ENCODE peak calls at places on chromosomes 6 and 20, in six cellular contexts. N is stomach; W is CD4-positive, alpha-beta T cell; E is IMR-90; S is psoas muscle; A is sigmoid colon. H is an unnamed sample.

GRCh38 chr6:33163540-33163939 is 28.7 kb downstream of the COL11A2 start:
- DNase-seq in N (no peak), W (no peak), E (no peak), S (no peak), A (no peak), H (no peak)

GRCh38 chr6:135883045-135883444 is 31.5 kb downstream of the PDE7B start:
- DNase-seq in N (no peak), W (no peak), E (peak; percentile 49), S (no peak), A (no peak), H (no peak)

GRCh38 chr6:27066802-27067201 is 180.7 kb upstream of the PRSS16 start:
- DNase-seq in N (no peak), W (no peak), E (no peak), S (no peak), A (no peak), H (no peak)

GRCh38 chr6:158031445-158032353 is 50.0 kb downstream of the SYNJ2 start:
- DNase-seq in N (peak; percentile 55), W (no peak), E (peak; percentile 89), S (peak; percentile 84), A (peak; percentile 74), H (peak; percentile 82)

GRCh38 chr20:63856111-63856511 is 5.2 kb upstream of the ABHD16B start:
- DNase-seq in N (no peak), W (no peak), E (no peak), S (no peak), A (no peak), H (no peak)

GRCh38 chr6:130587778-130588520 is 222.1 kb downstream of the TMEM200A start:
- DNase-seq in N (no peak), W (no peak), E (peak; percentile 91), S (no peak), A (no peak), H (no peak)

GRCh38 chr20:53829706-53830521 is 236.3 kb upstream of the ZNF217 start:
- DNase-seq in N (no peak), W (no peak), E (peak; percentile 51), S (no peak), A (no peak), H (no peak)

GRCh38 chr6:6861346-6861745 is 246.4 kb upstream of the RREB1 start:
- DNase-seq in N (no peak), W (no peak), E (no peak), S (no peak), A (no peak), H (no peak)

GRCh38 chr20:46501961-46502360 is 11.4 kb downstream of the ZNF334 start:
- DNase-seq in N (no peak), W (no peak), E (no peak), S (no peak), A (no peak), H (no peak)

GRCh38 chr20:9903048-9903651 is 64.3 kb upstream of the PAK5 start:
- DNase-seq in N (no peak), W (no peak), E (no peak), S (no peak), A (no peak), H (no peak)

GRCh38 chr6:54525731-54526130 is 217.5 kb downstream of the TINAG start:
- DNase-seq in N (no peak), W (no peak), E (peak; percentile 26), S (no peak), A (no peak), H (no peak)

GRCh38 chr20:58650181-58650775 is 805 bp upstream of the STX16 start:
- DNase-seq in N (no peak), W (peak; percentile 39), E (no peak), S (no peak), A (peak; percentile 63), H (peak; percentile 64)

GRCh38 chr6:21885532-21886089 is 292.1 kb downstream of the SOX4 start:
- DNase-seq in N (peak; percentile 60), W (no peak), E (peak; percentile 85), S (peak; percentile 66), A (peak; percentile 74), H (no peak)

GRCh38 chr6:124200661-124201060 is 397.0 kb downstream of the NKAIN2 start:
- DNase-seq in N (no peak), W (no peak), E (no peak), S (no peak), A (no peak), H (no peak)

GRCh38 chr20:584375-585301 is 25.5 kb downstream of the TCF15 start:
- DNase-seq in N (no peak), W (no peak), E (no peak), S (no peak), A (peak; percentile 19), H (no peak)

GRCh38 chr6:110703010-110703905 is 112.0 kb downstream of the CDK19 start:
- DNase-seq in N (no peak), W (no peak), E (peak; percentile 32), S (no peak), A (no peak), H (no peak)

GRCh38 chr6:147853574-147853973 is 345.1 kb downstream of the SAMD5 start:
- DNase-seq in N (no peak), W (no peak), E (no peak), S (no peak), A (no peak), H (no peak)

GRCh38 chr6:81049425-81050042 is 702.9 kb downstream of the TENT5A start:
- DNase-seq in N (no peak), W (no peak), E (peak; percentile 8), S (no peak), A (no peak), H (no peak)

GRCh38 chr6:17242087-17242486 is 39.1 kb upstream of the RBM24 start:
- DNase-seq in N (no peak), W (no peak), E (no peak), S (no peak), A (no peak), H (no peak)

GRCh38 chr20:63084563-63084927 is 77.8 kb upstream of the BHLHE23 start:
- DNase-seq in N (no peak), W (no peak), E (no peak), S (peak; percentile 40), A (peak; percentile 30), H (peak; percentile 25)

DNA sequence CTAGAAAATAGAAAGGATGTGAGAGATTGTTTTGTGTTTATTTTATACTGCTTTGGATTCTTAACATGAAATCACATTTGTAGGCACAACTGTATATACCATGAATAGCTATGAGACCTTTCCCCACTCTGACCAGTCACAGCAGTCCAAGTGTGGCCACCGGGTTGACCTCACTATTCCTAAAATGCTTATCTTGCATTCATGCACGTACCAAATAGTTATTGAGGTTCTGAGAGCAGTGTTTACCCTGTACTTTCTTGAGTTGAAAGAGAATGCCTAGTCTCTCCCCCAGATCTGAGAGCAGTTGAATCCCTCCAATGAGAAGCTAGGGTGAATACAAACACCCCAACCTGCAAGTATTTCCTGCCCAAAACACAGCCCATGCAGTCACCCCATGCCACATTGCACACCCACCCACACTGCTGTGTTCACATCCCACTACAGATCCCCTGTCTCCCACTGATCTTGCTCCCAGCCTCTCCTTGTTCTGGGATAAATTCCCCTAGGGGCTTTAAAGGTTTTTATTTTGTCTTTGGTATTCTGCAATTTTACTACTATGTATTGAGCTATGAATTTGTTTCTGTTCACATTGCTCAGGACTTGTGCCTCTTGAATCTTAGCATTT is 51.6 kb downstream of the GOPC start:
- DNase-seq in N (no peak), W (no peak), E (no peak), S (no peak), A (no peak), H (no peak)
- H3K27ac ChIP-seq in N (no peak overlapping the region), W (no peak overlapping the region), E (no peak overlapping the region), S (no peak overlapping the region), A (no peak overlapping the region), H (no peak overlapping the region)

DNA sequence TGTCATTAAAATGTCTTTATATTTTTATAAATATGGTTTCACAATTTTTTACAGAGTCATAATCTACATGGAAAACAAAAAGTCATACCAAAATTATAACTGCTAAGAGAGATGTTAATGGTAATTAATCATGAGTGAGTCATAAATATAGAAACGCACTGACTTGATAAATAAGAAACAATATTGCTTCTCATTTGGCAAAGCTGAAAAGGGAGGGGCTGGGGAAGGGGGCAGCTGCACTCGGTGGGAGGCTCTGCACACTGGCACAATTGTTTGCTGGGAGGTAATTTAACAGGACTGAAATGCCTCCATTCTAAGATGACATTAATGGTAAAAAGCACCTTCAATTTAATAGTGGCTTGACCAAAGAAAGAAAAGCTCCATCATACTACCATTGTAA is 133.3 kb upstream of the AGPAT4 start:
- DNase-seq in N (no peak), W (no peak), E (no peak), S (no peak), A (no peak), H (no peak)
- H3K27ac ChIP-seq in N (no peak overlapping the region), W (no peak overlapping the region), E (no peak overlapping the region), S (no peak overlapping the region), A (no peak overlapping the region), H (no peak overlapping the region)

DNA sequence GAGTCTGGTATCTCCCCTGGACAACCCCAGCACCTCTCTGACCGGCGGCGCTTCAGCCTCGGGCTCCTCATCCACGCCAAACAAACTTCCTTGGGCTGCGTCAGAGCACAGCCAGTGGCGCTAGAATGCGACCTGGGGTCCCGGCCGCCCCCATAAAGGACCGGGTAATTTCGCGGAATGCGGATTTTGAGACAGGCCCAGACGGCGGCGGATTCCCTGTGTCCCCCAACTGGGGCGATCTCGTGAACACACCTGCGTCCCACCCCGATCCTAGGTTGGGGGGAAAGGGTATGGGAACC is 1.6 kb downstream of the FOXP4 start:
- DNase-seq in N (no peak), W (no peak), E (no peak), S (no peak), A (no peak), H (no peak)
- H3K27ac ChIP-seq in N (peak overlapping the region; percentile 81), W (no peak overlapping the region), E (no peak overlapping the region), S (peak overlapping the region; percentile 79), A (peak overlapping the region; percentile 90), H (peak overlapping the region; percentile 81)

DNA sequence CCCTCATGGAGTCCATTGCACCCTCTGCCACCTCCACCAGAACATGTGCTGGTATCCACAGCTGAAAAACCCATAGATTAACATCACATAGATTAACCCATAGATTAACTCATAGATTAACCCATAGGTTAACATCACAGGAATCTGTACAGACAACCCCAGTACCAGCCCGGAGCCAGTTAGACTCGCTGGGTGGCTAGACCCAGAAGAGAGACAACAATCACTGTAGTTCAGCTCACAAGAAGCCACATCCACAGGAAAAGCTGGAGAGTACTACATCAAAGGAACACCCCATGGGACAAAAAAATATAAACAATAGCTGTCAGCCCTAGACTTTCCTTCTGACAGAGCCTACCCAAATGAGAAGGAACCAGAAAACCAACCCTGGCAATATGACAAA is 25.1 kb downstream of the SERPINB9 start:
- DNase-seq in N (no peak), W (no peak), E (no peak), S (no peak), A (no peak), H (no peak)
- H3K27ac ChIP-seq in N (peak overlapping the region; percentile 88), W (peak overlapping the region; percentile 73), E (no peak overlapping the region), S (no peak overlapping the region), A (peak overlapping the region; percentile 73), H (no peak overlapping the region)